ENCODE peak calls at places on chromosomes 11 and 22, in nine cellular contexts. K, Y, B, D, W, L, I, R and M are unnamed samples.

GRCh38 chr22:26648011-26648497 is 9.3 kb upstream of the MIAT start:
- DNase-seq in K (peak), Y (no peak), B (no peak), D (no peak), W (peak), L (no peak), I (no peak), R (no peak), M (no peak)

GRCh38 chr11:116330439-116331185 is 442.2 kb downstream of the BUD13 start:
- DNase-seq in K (no peak), Y (no peak), B (no peak), D (peak), W (no peak), L (no peak), I (no peak), R (no peak), M (no peak)

GRCh38 chr11:114183041-114183511 is 113.1 kb upstream of the NNMT start:
- DNase-seq in K (no peak), Y (no peak), B (no peak), D (peak), W (peak), L (peak), I (peak), R (no peak), M (no peak)

GRCh38 chr11:132186193-132186592 is 815.8 kb downstream of the NTM start:
- DNase-seq in K (no peak), Y (no peak), B (no peak), D (no peak), W (no peak), L (no peak), I (no peak), R (no peak), M (no peak)

GRCh38 chr11:44444770-44445321 is 120.6 kb upstream of the CD82 start:
- DNase-seq in K (no peak), Y (no peak), B (no peak), D (no peak), W (no peak), L (no peak), I (no peak), R (no peak), M (no peak)

GRCh38 chr22:29587938-29588699 is 7.2 kb upstream of the NIPSNAP1 start:
- DNase-seq in K (no peak), Y (peak), B (no peak), D (no peak), W (no peak), L (no peak), I (no peak), R (no peak), M (peak)

GRCh38 chr11:77057938-77058474 is 8.8 kb upstream of the CAPN5 start:
- DNase-seq in K (no peak), Y (no peak), B (no peak), D (no peak), W (no peak), L (no peak), I (no peak), R (no peak), M (no peak)

GRCh38 chr11:101478587-101479375 is 105.0 kb downstream of the TRPC6 start:
- DNase-seq in K (no peak), Y (no peak), B (no peak), D (no peak), W (no peak), L (no peak), I (no peak), R (no peak), M (no peak)

GRCh38 chr22:46830001-46830715 is 67.7 kb downstream of the TBC1D22A start:
- DNase-seq in K (no peak), Y (peak), B (no peak), D (peak), W (no peak), L (no peak), I (no peak), R (no peak), M (no peak)